ENCODE peak calls at places on chromosomes 16 and 17, in four cellular contexts. E, D, Q and F are unnamed samples.
A peak's percentile ranks its signal among the peaks of the same experiment; 100 is the strongest.

GRCh38 chr17:7982171-7982570 is 20.2 kb upstream of the GUCY2D start:
- DNase-seq in E (no peak), D (peak; percentile 81), Q (peak; percentile 43), F (no peak)

GRCh38 chr17:28528329-28529011 is 22.3 kb downstream of the FOXN1 start:
- DNase-seq in E (no peak), D (no peak), Q (peak; percentile 62), F (no peak)

GRCh38 chr17:2749058-2749783 is at the start of gene CCDC92B:
- DNase-seq in E (no peak), D (no peak), Q (no peak), F (no peak)

GRCh38 chr16:87201052-87201451 is 116.1 kb downstream of the C16orf95 start:
- DNase-seq in E (peak; percentile 83), D (peak; percentile 99), Q (peak; percentile 69), F (no peak)

GRCh38 chr17:80498242-80498919 is 22.0 kb upstream of the NPTX1 start:
- DNase-seq in E (peak; percentile 64), D (peak; percentile 81), Q (no peak), F (no peak)

GRCh38 chr17:40242774-40243173 is 23.7 kb downstream of the WIPF2 start:
- DNase-seq in E (no peak), D (no peak), Q (no peak), F (no peak)

GRCh38 chr17:73695035-73695738 is 50.9 kb upstream of the SDK2 start:
- DNase-seq in E (no peak), D (no peak), Q (no peak), F (no peak)

GRCh38 chr16:19382887-19383816 is 34.5 kb upstream of the TMC5 start:
- DNase-seq in E (no peak), D (no peak), Q (no peak), F (no peak)

GRCh38 chr17:68152161-68152571 is 95.7 kb upstream of the AMZ2 start:
- DNase-seq in E (no peak), D (no peak), Q (no peak), F (no peak)

GRCh38 chr16:6382787-6383515 is 949.7 kb upstream of the RBFOX1 start:
- DNase-seq in E (no peak), D (no peak), Q (no peak), F (no peak)

GRCh38 chr17:19270951-19271611 is 33.9 kb downstream of the EPN2 start:
- DNase-seq in E (no peak), D (no peak), Q (no peak), F (no peak)

GRCh38 chr16:30694926-30695678 is 3.9 kb upstream of the SRCAP start:
- DNase-seq in E (no peak), D (no peak), Q (peak; percentile 19), F (no peak)

GRCh38 chr16:57510016-57510871 is 24.0 kb upstream of the DOK4 start:
- DNase-seq in E (no peak), D (no peak), Q (no peak), F (no peak)

GRCh38 chr17:31197991-31198390 is 99.0 kb downstream of the OMG start:
- DNase-seq in E (no peak), D (no peak), Q (peak; percentile 36), F (no peak)

GRCh38 chr17:55770220-55770870 is 19.5 kb downstream of the PCTP start:
- DNase-seq in E (peak; percentile 78), D (peak; percentile 53), Q (no peak), F (no peak)

GRCh38 chr16:87068316-87068715 is 248.9 kb downstream of the C16orf95 start:
- DNase-seq in E (no peak), D (peak; percentile 79), Q (no peak), F (no peak)

GRCh38 chr17:17454276-17454675 is 22.5 kb upstream of the MED9 start:
- DNase-seq in E (no peak), D (no peak), Q (no peak), F (no peak)

DNA sequence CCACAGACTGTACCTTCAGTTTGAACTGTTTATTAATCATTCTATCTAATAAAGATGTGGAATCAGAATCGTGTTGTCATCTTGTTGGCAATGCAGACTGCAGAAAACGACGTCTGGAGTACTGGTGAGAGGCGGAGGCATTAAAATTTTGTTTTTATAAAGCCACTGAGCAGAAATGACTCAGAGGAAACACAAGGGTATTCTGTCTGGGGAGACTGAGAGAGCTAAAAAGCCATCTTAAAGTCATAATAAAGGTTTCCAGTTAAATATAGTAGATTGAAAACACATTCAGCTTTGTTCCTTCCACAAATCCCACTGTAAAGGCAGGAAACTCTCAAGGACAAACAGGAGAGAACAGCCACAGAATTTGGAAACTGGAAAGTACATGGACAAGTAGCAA is 74.2 kb downstream of the CPPED1 start:
- DNase-seq in E (no peak), D (peak; percentile 72), Q (no peak), F (no peak)
- H3K27ac ChIP-seq in E (no peak overlapping the region), D (no peak overlapping the region), Q (no peak overlapping the region), F (no peak overlapping the region)

GRCh38 chr17:37094391-37094790 is 145.6 kb downstream of the AATF start:
- DNase-seq in E (no peak), D (no peak), Q (no peak), F (no peak)
- H3K36me3 ChIP-seq in E (peaks cover 14% of the 10 kb centered on the region), D (peaks cover 28% of the 10 kb centered on the region), Q (peaks cover 24% of the 10 kb centered on the region), F (peaks cover 50% of the 10 kb centered on the region)

GRCh38 chr17:13885953-13886889 is 183.1 kb upstream of the COX10 start:
- DNase-seq in E (no peak), D (peak; percentile 24), Q (no peak), F (no peak)
- TF ChIP-seq EZH2 in E (no peak), D (no peak), Q (no peak), F (no peak)

GRCh38 chr17:35298639-35299038 is 55.8 kb downstream of the SLFN5 start:
- DNase-seq in E (no peak), D (no peak), Q (no peak), F (no peak)
- H3K27ac ChIP-seq in E (no peak overlapping the region), D (no peak overlapping the region), Q (no peak overlapping the region), F (no peak overlapping the region)

GRCh38 chr17:1511290-1511689 is 5.1 kb downstream of the INPP5K start:
- DNase-seq in E (peak; percentile 48), D (no peak), Q (no peak), F (no peak)

GRCh38 chr17:1512351-1512750 is 4.1 kb downstream of the INPP5K start:
- DNase-seq in E (no peak), D (no peak), Q (no peak), F (peak; percentile 75)

GRCh38 chr17:1506649-1507254 is 9.7 kb downstream of the INPP5K start:
- DNase-seq in E (no peak), D (no peak), Q (no peak), F (no peak)

GRCh38 chr17:1511756-1512321 is 4.6 kb downstream of the INPP5K start:
- DNase-seq in E (peak; percentile 79), D (no peak), Q (no peak), F (no peak)

DNA sequence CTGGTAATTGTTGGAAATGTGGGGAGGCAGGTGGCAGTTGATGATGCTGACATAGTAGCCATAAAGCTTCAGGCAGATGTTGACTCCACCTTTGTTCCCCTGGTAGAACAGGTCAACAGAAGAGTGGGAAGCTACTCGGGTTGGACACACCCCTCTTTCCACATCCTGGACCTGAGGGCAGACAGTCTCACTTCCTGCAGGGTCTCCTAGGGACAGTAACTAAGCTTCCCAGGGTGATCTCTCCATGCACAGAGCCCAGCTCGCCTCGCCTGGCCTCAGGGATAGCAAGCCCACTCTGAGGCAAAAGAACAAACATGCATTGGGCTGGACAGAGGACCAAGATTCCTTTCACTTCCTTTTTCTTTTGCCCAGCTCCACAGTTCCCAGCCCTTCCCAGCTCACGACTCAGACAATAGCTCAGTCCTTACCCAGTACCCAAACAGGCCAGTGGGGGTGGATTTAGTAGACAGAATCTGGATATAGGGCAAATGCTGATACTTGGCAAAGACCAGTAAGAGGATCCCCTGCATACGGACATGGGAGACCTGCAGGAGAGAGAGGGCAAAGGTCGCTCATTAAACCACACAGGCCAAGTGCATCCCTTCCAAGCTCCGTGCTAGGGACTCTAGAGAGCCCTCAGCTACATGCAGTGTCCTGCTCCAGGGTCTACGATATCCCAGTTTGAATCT is 7.0 kb downstream of the INPP5K start:
- DNase-seq in E (no peak), D (no peak), Q (no peak), F (no peak)
- H3K36me3 ChIP-seq in E (no peaks in the 10 kb centered on the region), D (peaks cover 6% of the 10 kb centered on the region), Q (no peaks in the 10 kb centered on the region), F (peaks cover 23% of the 10 kb centered on the region)

GRCh38 chr17:66964083-66964771 is at the start of gene CACNG4:
- DNase-seq in E (peak; percentile 59), D (no peak), Q (no peak), F (no peak)
- TF ChIP-seq EZH2 in E (no peak), D (no peak), Q (no peak), F (peak; percentile 84)